ENCODE peak calls at places on chromosomes 4 and X, in five cellular contexts. G, P, D, A and L are unnamed samples.

GRCh38 chr4:17126306-17126978 is 228.0 kb upstream of the LDB2 start:
- DNase-seq in G (no peak), P (no peak), D (no peak), A (no peak), L (no peak)

GRCh38 chr4:67721770-67722597 is 21.0 kb upstream of the UBA6 start:
- DNase-seq in G (no peak), P (no peak), D (peak), A (no peak), L (no peak)

GRCh38 chrX:39595977-39596376 is 501.8 kb downstream of the BCOR start:
- DNase-seq in G (no peak), P (no peak), D (no peak), A (no peak), L (no peak)

GRCh38 chrX:118346258-118347094 is 570 bp downstream of the WDR44 start:
- DNase-seq in G (peak), P (peak), D (no peak), A (peak), L (no peak)

GRCh38 chr4:153472122-153473037 is 6.2 kb downstream of the TMEM131L start:
- DNase-seq in G (no peak), P (peak), D (no peak), A (no peak), L (no peak)

GRCh38 chr4:93132631-93133030 is 695.9 kb upstream of the ATOH1 start:
- DNase-seq in G (no peak), P (no peak), D (no peak), A (no peak), L (no peak)

GRCh38 chr4:7985891-7986441 is 46.3 kb upstream of the AFAP1 start:
- DNase-seq in G (no peak), P (no peak), D (no peak), A (no peak), L (no peak)

GRCh38 chr4:114659386-114660008 is 60.9 kb downstream of the UGT8 start:
- DNase-seq in G (peak), P (peak), D (peak), A (peak), L (peak)

GRCh38 chrX:129697204-129697829 is 41.5 kb upstream of the XPNPEP2 start:
- DNase-seq in G (no peak), P (no peak), D (no peak), A (no peak), L (no peak)